ENCODE peak calls at places on chromosomes 2 and 18, in seven cellular contexts. One of them, this sample, is unnamed.

GRCh38 chr2:127106998-127107621 is at the start of gene BIN1:
- DNase-seq in epithelial cell of esophagus: peak; percentile 84
- DNase-seq in activated T-helper 1 cell treated with anti-CD3 and anti-CD28 coated beads, Interleukin-2, amount 50 U/mL, for 16 hours: peak; percentile 45
- DNase-seq in neuronal stem cell: peak; percentile 94
- DNase-seq in T47D: peak; percentile 81
- DNase-seq in left cardiac atrium: peak; percentile 90
- DNase-seq in activated CD4-positive, CD25-positive, alpha-beta regulatory T cell: peak; percentile 15
- DNase-seq in this sample: peak; percentile 86

GRCh38 chr2:236366406-236366805 is 102.2 kb upstream of the ASB18 start:
- DNase-seq in neuronal stem cell: no peak
- DNase-seq in activated T-helper 1 cell treated with anti-CD3 and anti-CD28 coated beads, Interleukin-2, amount 50 U/mL, for 16 hours: no peak
- DNase-seq in epithelial cell of esophagus: no peak
- DNase-seq in activated CD4-positive, CD25-positive, alpha-beta regulatory T cell: no peak
- DNase-seq in left cardiac atrium: no peak
- DNase-seq in T47D: no peak
- DNase-seq in this sample: no peak

GRCh38 chr2:109663721-109664120 is 49.6 kb downstream of the SOWAHC start:
- DNase-seq in epithelial cell of esophagus: peak; percentile 95
- DNase-seq in activated T-helper 1 cell treated with anti-CD3 and anti-CD28 coated beads, Interleukin-2, amount 50 U/mL, for 16 hours: no peak
- DNase-seq in T47D: no peak
- DNase-seq in neuronal stem cell: no peak
- DNase-seq in left cardiac atrium: peak; percentile 88
- DNase-seq in activated CD4-positive, CD25-positive, alpha-beta regulatory T cell: no peak
- DNase-seq in this sample: peak; percentile 31

GRCh38 chr2:159788218-159788617 is 9.8 kb downstream of the CD302 start:
- DNase-seq in neuronal stem cell: no peak
- DNase-seq in left cardiac atrium: no peak
- DNase-seq in T47D: peak; percentile 80
- DNase-seq in activated CD4-positive, CD25-positive, alpha-beta regulatory T cell: no peak
- DNase-seq in activated T-helper 1 cell treated with anti-CD3 and anti-CD28 coated beads, Interleukin-2, amount 50 U/mL, for 16 hours: no peak
- DNase-seq in epithelial cell of esophagus: peak; percentile 95
- DNase-seq in this sample: no peak

GRCh38 chr2:240571314-240571973 is 3.2 kb downstream of the RNPEPL1 start:
- DNase-seq in epithelial cell of esophagus: no peak
- DNase-seq in neuronal stem cell: no peak
- DNase-seq in T47D: no peak
- DNase-seq in activated T-helper 1 cell treated with anti-CD3 and anti-CD28 coated beads, Interleukin-2, amount 50 U/mL, for 16 hours: no peak
- DNase-seq in left cardiac atrium: peak; percentile 25
- DNase-seq in activated CD4-positive, CD25-positive, alpha-beta regulatory T cell: no peak
- DNase-seq in this sample: no peak

GRCh38 chr18:50656841-50657470 is 97.1 kb downstream of the MAPK4 start:
- DNase-seq in T47D: no peak
- DNase-seq in epithelial cell of esophagus: no peak
- DNase-seq in left cardiac atrium: no peak
- DNase-seq in activated CD4-positive, CD25-positive, alpha-beta regulatory T cell: no peak
- DNase-seq in neuronal stem cell: no peak
- DNase-seq in activated T-helper 1 cell treated with anti-CD3 and anti-CD28 coated beads, Interleukin-2, amount 50 U/mL, for 16 hours: no peak
- DNase-seq in this sample: no peak

GRCh38 chr18:6601241-6601640 is 128.3 kb upstream of the ARHGAP28 start:
- DNase-seq in activated T-helper 1 cell treated with anti-CD3 and anti-CD28 coated beads, Interleukin-2, amount 50 U/mL, for 16 hours: no peak
- DNase-seq in left cardiac atrium: no peak
- DNase-seq in epithelial cell of esophagus: peak; percentile 1
- DNase-seq in T47D: no peak
- DNase-seq in neuronal stem cell: no peak
- DNase-seq in activated CD4-positive, CD25-positive, alpha-beta regulatory T cell: no peak
- DNase-seq in this sample: no peak

GRCh38 chr2:105411720-105412407 is 13.0 kb upstream of the FHL2 start:
- DNase-seq in activated T-helper 1 cell treated with anti-CD3 and anti-CD28 coated beads, Interleukin-2, amount 50 U/mL, for 16 hours: no peak
- DNase-seq in neuronal stem cell: no peak
- DNase-seq in T47D: no peak
- DNase-seq in left cardiac atrium: no peak
- DNase-seq in epithelial cell of esophagus: no peak
- DNase-seq in activated CD4-positive, CD25-positive, alpha-beta regulatory T cell: no peak
- DNase-seq in this sample: no peak

GRCh38 chr2:11949732-11950503 is 203.5 kb downstream of the LPIN1 start:
- DNase-seq in left cardiac atrium: no peak
- DNase-seq in neuronal stem cell: no peak
- DNase-seq in activated CD4-positive, CD25-positive, alpha-beta regulatory T cell: no peak
- DNase-seq in epithelial cell of esophagus: peak; percentile 5
- DNase-seq in T47D: no peak
- DNase-seq in activated T-helper 1 cell treated with anti-CD3 and anti-CD28 coated beads, Interleukin-2, amount 50 U/mL, for 16 hours: no peak
- DNase-seq in this sample: no peak

GRCh38 chr2:173223880-173224279 is 130.8 kb upstream of the CDCA7 start:
- DNase-seq in neuronal stem cell: no peak
- DNase-seq in T47D: no peak
- DNase-seq in activated T-helper 1 cell treated with anti-CD3 and anti-CD28 coated beads, Interleukin-2, amount 50 U/mL, for 16 hours: no peak
- DNase-seq in activated CD4-positive, CD25-positive, alpha-beta regulatory T cell: no peak
- DNase-seq in left cardiac atrium: no peak
- DNase-seq in epithelial cell of esophagus: no peak
- DNase-seq in this sample: no peak